ENCODE peak calls at places on chromosomes 4 and X, in ten cellular contexts. S is fibroblast of pulmonary artery, V is kidney epithelial cell, T is epithelial cell of proximal tubule, D is GM23338, C is NB4, Z is cardiac muscle cell, Y is lower lobe of right lung, Q is SK-N-SH, E is psoas muscle. B is an unnamed sample.

GRCh38 chr4:110270492-110271197 is 72.2 kb upstream of the ELOVL6 start:
- DNase-seq in S (peak), V (peak), T (no peak), D (no peak), C (peak), Z (peak), Y (no peak), Q (no peak), E (no peak), B (no peak)

GRCh38 chr4:92121099-92121498 is 182.7 kb upstream of the GRID2 start:
- DNase-seq in S (no peak), V (no peak), T (no peak), D (no peak), C (no peak), Z (peak), Y (no peak), Q (no peak), E (peak), B (no peak)

GRCh38 chrX:15679246-15679645 is 14.6 kb upstream of the CLTRN start:
- DNase-seq in S (no peak), V (no peak), T (no peak), D (no peak), C (no peak), Z (peak), Y (no peak), Q (no peak), E (no peak), B (no peak)

GRCh38 chrX:134803060-134803459 is 144.8 kb upstream of the PLAC1 start:
- DNase-seq in S (no peak), V (no peak), T (no peak), D (no peak), C (peak), Z (no peak), Y (no peak), Q (no peak), E (no peak), B (no peak)

GRCh38 chr4:127616898-127617297 is 15.9 kb upstream of the INTU start:
- DNase-seq in S (no peak), V (no peak), T (no peak), D (no peak), C (no peak), Z (no peak), Y (no peak), Q (no peak), E (no peak), B (no peak)

GRCh38 chrX:34578237-34578636 is 78.8 kb downstream of the TMEM47 start:
- DNase-seq in S (peak), V (peak), T (no peak), D (peak), C (peak), Z (peak), Y (no peak), Q (peak), E (no peak), B (no peak)

GRCh38 chr4:153539058-153539826 is 73.1 kb downstream of the TMEM131L start:
- DNase-seq in S (no peak), V (no peak), T (no peak), D (no peak), C (no peak), Z (no peak), Y (no peak), Q (no peak), E (no peak), B (no peak)

GRCh38 chrX:11261260-11261659 is 32.0 kb upstream of the AMELX start:
- DNase-seq in S (peak), V (no peak), T (peak), D (no peak), C (no peak), Z (peak), Y (no peak), Q (no peak), E (no peak), B (peak)

GRCh38 chr4:70996014-70996353 is 2.5 kb downstream of the DCK start:
- DNase-seq in S (no peak), V (no peak), T (no peak), D (no peak), C (peak), Z (no peak), Y (no peak), Q (no peak), E (no peak), B (no peak)

GRCh38 chrX:121858867-121859647 is 811.6 kb downstream of the GLUD2 start:
- DNase-seq in S (no peak), V (no peak), T (no peak), D (no peak), C (no peak), Z (no peak), Y (no peak), Q (no peak), E (no peak), B (no peak)

GRCh38 chr4:143099693-143100092 is 85.0 kb upstream of the USP38 start:
- DNase-seq in S (no peak), V (no peak), T (no peak), D (no peak), C (no peak), Z (no peak), Y (no peak), Q (no peak), E (no peak), B (no peak)

GRCh38 chr4:139553751-139554670 is 2.0 kb downstream of the SETD7 start:
- DNase-seq in S (no peak), V (no peak), T (no peak), D (no peak), C (no peak), Z (no peak), Y (no peak), Q (no peak), E (no peak), B (no peak)
- H3K4me3 ChIP-seq in S (peak), V (no peak), T (peak), D (peak), C (no peak), Z (peak), Y (peak), Q (peak), E (peak), B (peak)

DNA sequence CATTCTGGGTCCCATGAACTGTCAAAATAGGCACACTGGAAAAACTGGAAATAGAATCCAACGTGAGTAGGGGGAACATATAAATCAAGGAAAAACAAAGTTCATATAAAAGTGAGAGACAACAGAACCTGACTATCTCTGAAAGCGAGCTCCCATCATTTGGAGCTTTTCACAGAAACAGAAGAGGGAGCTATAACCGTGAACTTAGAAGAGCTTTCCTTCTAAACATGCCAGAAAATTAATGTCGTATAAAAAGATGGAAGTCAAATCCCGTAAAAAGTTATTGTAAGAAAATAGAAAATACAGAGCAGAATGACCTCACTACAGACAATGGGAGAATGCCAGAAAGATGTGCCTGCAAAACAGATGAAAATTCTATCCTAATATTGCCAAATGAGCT is 23.9 kb upstream of the HSD17B10 start:
- DNase-seq in S (peak), V (no peak), T (no peak), D (no peak), C (no peak), Z (peak), Y (no peak), Q (no peak), E (no peak), B (no peak)
- TF ChIP-seq CTCF in S (peak), V (no peak), T (no peak), D (peak), C (no peak), Z (peak), Y (no peak), Q (peak), E (no peak), B (no peak)

GRCh38 chr4:184313058-184313709 is 95.5 kb upstream of the ENPP6 start:
- DNase-seq in S (no peak), V (no peak), T (no peak), D (no peak), C (no peak), Z (no peak), Y (no peak), Q (no peak), E (no peak), B (no peak)
- H3K4me3 ChIP-seq in S (no peak), V (no peak), T (no peak), D (no peak), C (no peak), Z (no peak), Y (no peak), Q (no peak), E (no peak), B (no peak)

DNA sequence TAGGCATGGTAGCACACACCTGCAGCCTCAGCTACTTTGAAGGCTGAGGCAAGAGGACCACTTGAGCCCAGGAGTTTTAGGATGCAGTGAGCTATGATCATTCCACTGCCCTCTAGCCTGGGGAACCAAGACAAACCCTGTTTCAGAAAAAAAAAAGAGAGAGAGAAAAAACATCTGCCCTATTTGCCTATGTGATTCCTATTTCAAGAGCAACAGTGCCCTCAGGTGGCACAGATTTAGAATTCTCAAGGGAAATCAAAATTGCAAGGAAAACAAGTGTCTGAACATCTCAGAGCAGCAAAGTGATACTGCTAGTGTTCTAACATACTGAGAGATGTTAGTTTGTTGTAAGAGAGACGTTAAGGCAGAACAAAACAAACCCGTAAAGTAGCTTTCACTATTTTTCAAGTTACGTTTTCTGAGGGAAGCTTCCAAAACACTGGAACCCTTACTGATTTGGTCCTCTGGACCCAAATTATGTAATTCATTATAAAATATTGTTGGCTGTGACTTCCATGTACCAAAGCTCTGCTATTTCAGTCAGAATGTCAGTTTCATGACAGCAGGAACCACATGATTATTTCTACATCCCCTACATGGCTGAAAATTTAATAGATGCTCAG is 7.9 kb downstream of the BDH2 start:
- DNase-seq in S (peak), V (peak), T (no peak), D (peak), C (peak), Z (peak), Y (no peak), Q (peak), E (no peak), B (no peak)
- TF ChIP-seq CTCF in S (peak), V (peak), T (peak), D (peak), C (peak), Z (peak), Y (peak), Q (peak), E (peak), B (peak)

DNA sequence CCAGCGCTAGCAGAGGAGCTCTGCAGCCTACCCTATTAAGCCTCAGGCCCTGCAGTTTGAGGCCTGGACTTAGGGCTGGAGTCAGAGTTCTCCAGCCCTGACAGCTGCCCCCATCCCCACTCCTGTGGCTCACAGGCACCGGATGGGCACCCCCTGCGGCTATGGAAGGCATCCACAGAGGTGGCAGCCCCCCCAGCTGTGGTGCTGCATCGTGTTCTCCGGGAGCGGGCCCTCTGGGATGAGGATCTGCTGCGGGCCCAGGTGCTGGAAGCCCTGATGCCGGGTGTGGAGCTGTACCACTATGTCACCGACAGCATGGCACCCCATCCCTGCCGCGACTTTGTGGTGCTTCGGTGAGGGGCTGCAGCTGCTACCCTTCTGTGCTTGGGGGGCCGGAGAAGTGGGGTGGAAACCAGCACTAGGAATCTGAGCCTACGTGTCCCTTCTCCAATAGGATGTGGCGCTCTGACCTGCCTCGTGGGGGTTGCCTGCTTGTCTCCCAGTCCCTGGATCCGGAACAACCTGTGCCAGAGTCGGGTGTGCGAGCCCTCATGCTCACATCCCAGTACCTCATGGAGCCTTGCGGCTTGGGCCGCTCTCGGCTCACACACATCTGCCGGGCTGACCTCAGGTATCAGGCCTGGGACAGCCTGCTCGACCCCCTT is 76.2 kb downstream of the STARD8 start:
- DNase-seq in S (no peak), V (no peak), T (no peak), D (no peak), C (no peak), Z (no peak), Y (no peak), Q (no peak), E (no peak), B (no peak)
- H3K4me3 ChIP-seq in S (no peak), V (no peak), T (no peak), D (no peak), C (no peak), Z (no peak), Y (no peak), Q (no peak), E (no peak), B (no peak)

GRCh38 chrX:14029039-14029424 is 660 bp downstream of the GEMIN8 start:
- DNase-seq in S (no peak), V (no peak), T (no peak), D (no peak), C (peak), Z (no peak), Y (no peak), Q (peak), E (no peak), B (no peak)

GRCh38 chrX:14030248-14030592 is 528 bp upstream of the GEMIN8 start:
- DNase-seq in S (peak), V (no peak), T (no peak), D (no peak), C (peak), Z (peak), Y (no peak), Q (no peak), E (no peak), B (no peak)

GRCh38 chrX:14029425-14030247 is at the start of gene GEMIN8:
- DNase-seq in S (peak), V (peak), T (peak), D (peak), C (peak), Z (peak), Y (peak), Q (peak), E (peak), B (no peak)

GRCh38 chrX:14028473-14028872 is 1.2 kb downstream of the GEMIN8 start:
- DNase-seq in S (no peak), V (no peak), T (no peak), D (no peak), C (no peak), Z (no peak), Y (no peak), Q (no peak), E (no peak), B (no peak)

GRCh38 chrX:14032383-14032782 is 2.7 kb upstream of the GEMIN8 start:
- DNase-seq in S (peak), V (no peak), T (no peak), D (peak), C (peak), Z (peak), Y (no peak), Q (peak), E (no peak), B (no peak)
- TF ChIP-seq CTCF in S (peak), V (peak), T (peak), D (peak), C (peak), Z (peak), Y (peak), Q (peak), E (peak), B (peak)

DNA sequence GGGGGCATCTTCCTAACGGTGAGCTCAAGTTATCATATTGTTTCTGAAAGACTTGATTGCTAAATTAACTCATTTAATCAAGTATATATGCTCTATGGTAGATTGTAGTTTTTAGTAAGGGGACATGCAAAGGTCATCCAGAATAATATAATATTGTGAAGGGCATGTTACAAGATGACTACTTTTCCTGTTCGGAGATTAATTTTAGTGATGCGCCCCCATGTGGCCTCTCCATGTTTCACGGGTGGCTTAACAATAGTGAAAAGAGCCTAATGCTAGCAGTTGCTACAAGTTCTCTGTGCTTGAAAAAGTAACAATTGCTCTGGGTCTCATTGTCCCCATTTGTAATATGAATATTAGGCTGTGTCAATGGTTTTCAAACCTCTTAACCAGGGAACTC is 12.2 kb downstream of the SMPX start:
- DNase-seq in S (peak), V (no peak), T (no peak), D (peak), C (peak), Z (peak), Y (no peak), Q (peak), E (no peak), B (no peak)
- H3K4me3 ChIP-seq in S (no peak), V (no peak), T (no peak), D (no peak), C (no peak), Z (peak), Y (no peak), Q (no peak), E (no peak), B (no peak)

B was measured in BJ.